ENCODE peak calls at places on chromosomes 4 and X, in six cellular contexts. Y, Z, H, F, U and S are unnamed samples.
A peak's percentile ranks its signal among the peaks of the same experiment; 100 is the strongest.

GRCh38 chr4:111323916-111324315 is 701.0 kb upstream of the PITX2 start:
- DNase-seq in Z (no peak), Y (peak; percentile 35), U (peak; percentile 4), F (no peak), H (no peak), S (no peak)

GRCh38 chr4:110124721-110125120 is 73.7 kb downstream of the ELOVL6 start:
- DNase-seq in H (no peak), U (no peak), Z (no peak), F (peak; percentile 26), Y (no peak), S (peak; percentile 19)

GRCh38 chr4:55949480-55949802 is 696 bp downstream of the CEP135 start:
- DNase-seq in Z (no peak), U (no peak), H (no peak), Y (no peak), F (peak; percentile 9), S (no peak)

GRCh38 chr4:138870739-138871633 is 144.6 kb upstream of the NOCT start:
- DNase-seq in H (peak; percentile 20), Z (peak; percentile 63), Y (peak; percentile 80), F (peak; percentile 69), U (peak; percentile 65), S (peak; percentile 90)

GRCh38 chrX:129961180-129962083 is 21.0 kb upstream of the BCORL1 start:
- DNase-seq in Y (no peak), F (no peak), Z (no peak), U (peak; percentile 37), H (peak; percentile 49), S (peak; percentile 89)

GRCh38 chr4:22901631-22902030 is 208.9 kb downstream of the GBA3 start:
- DNase-seq in H (no peak), F (no peak), Z (no peak), Y (no peak), U (no peak), S (no peak)

GRCh38 chrX:40007136-40007535 is 90.6 kb downstream of the BCOR start:
- DNase-seq in U (no peak), Z (no peak), F (no peak), Y (no peak), H (no peak), S (no peak)

GRCh38 chr4:47836655-47837581 is 949 bp downstream of the CORIN start:
- DNase-seq in H (peak; percentile 59), F (peak; percentile 55), U (peak; percentile 67), Y (peak; percentile 91), Z (peak; percentile 89), S (peak; percentile 86)

GRCh38 chrX:64291106-64291505 is 60.7 kb upstream of the ASB12 start:
- DNase-seq in U (no peak), H (no peak), F (no peak), Z (no peak), Y (no peak), S (peak; percentile 29)

GRCh38 chr4:108868606-108869227 is 105.9 kb upstream of the ETNPPL start:
- DNase-seq in Z (no peak), Y (no peak), H (no peak), U (no peak), F (no peak), S (no peak)

GRCh38 chr4:6695660-6696581 is 2.2 kb downstream of the S100P start:
- DNase-seq in F (no peak), H (no peak), U (no peak), Y (no peak), Z (no peak), S (peak; percentile 33)

GRCh38 chrX:44876076-44876475 is 3.1 kb downstream of the KDM6A start:
- DNase-seq in Y (no peak), U (peak; percentile 37), Z (no peak), F (no peak), H (no peak), S (peak; percentile 10)

GRCh38 chr4:13984996-13985780 is 357.7 kb upstream of the BOD1L1 start:
- DNase-seq in H (no peak), Z (no peak), U (no peak), Y (no peak), F (peak; percentile 72), S (peak; percentile 77)

GRCh38 chrX:102654696-102655095 is 3.4 kb downstream of the GPRASP1 start:
- DNase-seq in F (no peak), U (no peak), Z (no peak), H (no peak), Y (no peak), S (no peak)

GRCh38 chr4:33060873-33061542 is 2340.8 kb downstream of the PCDH7 start:
- DNase-seq in H (peak; percentile 7), Y (no peak), F (peak; percentile 52), U (peak; percentile 46), Z (no peak), S (peak; percentile 90)

GRCh38 chrX:18938710-18939109 is 45.2 kb downstream of the PHKA2 start:
- DNase-seq in F (peak; percentile 18), H (no peak), U (no peak), Z (no peak), Y (no peak), S (no peak)

GRCh38 chrX:68440940-68441339 is 7.6 kb upstream of the OPHN1 start:
- DNase-seq in Z (peak; percentile 9), U (peak; percentile 30), Y (peak; percentile 18), F (peak; percentile 68), H (peak; percentile 37), S (peak; percentile 11)

GRCh38 chr4:56283394-56283793 is 103.9 kb downstream of the AASDH start:
- DNase-seq in U (no peak), F (no peak), Z (no peak), Y (no peak), H (no peak), S (no peak)

GRCh38 chr4:166293551-166293950 is 420.5 kb downstream of the TLL1 start:
- DNase-seq in Z (no peak), H (no peak), U (no peak), Y (no peak), F (no peak), S (no peak)

GRCh38 chr4:105994841-105995240 is 99.6 kb downstream of the NPNT start:
- DNase-seq in U (no peak), F (no peak), H (no peak), Y (no peak), Z (no peak), S (no peak)

GRCh38 chr4:76626686-76627465 is 191.8 kb downstream of the SHROOM3 start:
- DNase-seq in F (no peak), Y (no peak), H (no peak), U (no peak), Z (no peak), S (no peak)

GRCh38 chrX:43557792-43558191 is 98.3 kb upstream of the MAOA start:
- DNase-seq in Y (peak; percentile 45), U (peak; percentile 50), Z (peak; percentile 62), H (peak; percentile 14), F (peak; percentile 23), S (peak; percentile 75)

GRCh38 chr4:69025191-69025998 is 70.9 kb upstream of the UGT2B7 start:
- DNase-seq in F (no peak), Y (no peak), H (no peak), U (no peak), Z (no peak), S (peak; percentile 62)

GRCh38 chrX:24395775-24396174 is 35.3 kb downstream of the SUPT20HL1 start:
- DNase-seq in U (peak; percentile 63), Y (peak; percentile 61), H (no peak), Z (peak; percentile 77), F (peak; percentile 68), S (peak; percentile 84)

GRCh38 chrX:9912341-9912740 is 54.8 kb upstream of the CLDN34 start:
- DNase-seq in Z (no peak), F (no peak), H (no peak), U (peak; percentile 88), Y (peak; percentile 20), S (no peak)

GRCh38 chrX:28847423-28847822 is 260.2 kb downstream of the IL1RAPL1 start:
- DNase-seq in Y (no peak), Z (peak; percentile 4), H (no peak), F (no peak), U (peak; percentile 1), S (no peak)

GRCh38 chr4:176805155-176805554 is 12.4 kb upstream of the VEGFC start:
- DNase-seq in H (no peak), U (peak; percentile 38), Y (peak; percentile 54), Z (no peak), F (no peak), S (peak; percentile 15)

GRCh38 chr4:158080354-158080753 is 92.5 kb downstream of the GASK1B start:
- DNase-seq in H (no peak), F (no peak), Z (no peak), Y (no peak), U (no peak), S (no peak)

GRCh38 chrX:84156831-84157230 is 31.2 kb downstream of the RPS6KA6 start:
- DNase-seq in H (no peak), Y (no peak), U (no peak), F (no peak), Z (no peak), S (no peak)

GRCh38 chr4:19729873-19730735 is 521.6 kb upstream of the SLIT2 start:
- DNase-seq in Y (peak; percentile 3), U (no peak), Z (no peak), H (no peak), F (peak; percentile 26), S (peak; percentile 23)

GRCh38 chr4:181416966-181417365 is 826.2 kb upstream of the TENM3 start:
- DNase-seq in Y (no peak), H (no peak), F (no peak), Z (no peak), U (no peak), S (no peak)

GRCh38 chr4:67933755-67934154 is 29.5 kb downstream of the TMPRSS11A start:
- DNase-seq in Z (no peak), H (no peak), U (peak; percentile 44), Y (no peak), F (no peak), S (peak; percentile 56)

GRCh38 chr4:15963001-15963451 is at the start of gene FGFBP2:
- DNase-seq in F (no peak), U (peak; percentile 29), Z (peak; percentile 48), Y (peak; percentile 70), H (peak; percentile 19), S (peak; percentile 13)

GRCh38 chr4:188930822-188931221 is 791.6 kb downstream of the TRIML1 start:
- DNase-seq in H (no peak), Z (no peak), U (no peak), F (no peak), Y (no peak), S (no peak)

GRCh38 chr4:118337954-118338353 is 14.8 kb downstream of the PRSS12 start:
- DNase-seq in Z (no peak), Y (no peak), U (no peak), H (no peak), F (no peak), S (no peak)

GRCh38 chr4:176841730-176842129 is 49.0 kb upstream of the VEGFC start:
- DNase-seq in H (no peak), F (peak; percentile 18), Z (no peak), Y (no peak), U (peak; percentile 81), S (no peak)

GRCh38 chr4:105022811-105023667 is 123.6 kb upstream of the TET2 start:
- DNase-seq in U (peak; percentile 85), F (peak; percentile 12), H (no peak), Y (no peak), Z (no peak), S (peak; percentile 90)

GRCh38 chr4:28469886-28470285 is 1609.2 kb downstream of the STIM2 start:
- DNase-seq in U (no peak), Z (no peak), Y (peak; percentile 5), H (no peak), F (no peak), S (peak; percentile 5)